ENCODE peak calls at places on chromosomes 2 and 18, in eight cellular contexts. One of them, this sample, is unnamed.

GRCh38 chr2:46306320-46306719 is 9.1 kb downstream of the EPAS1 start:
- DNase-seq in GM13976: no peak
- DNase-seq in Peyer's patch: no peak
- DNase-seq in adrenal gland: no peak
- DNase-seq in foreskin keratinocyte: peak; percentile 88
- DNase-seq in OCI-LY7: no peak
- DNase-seq in GM23338: no peak
- DNase-seq in AG04450: no peak
- DNase-seq in this sample: no peak

GRCh38 chr18:10989486-10989885 is 159.9 kb downstream of the PIEZO2 start:
- DNase-seq in Peyer's patch: no peak
- DNase-seq in AG04450: no peak
- DNase-seq in GM13976: no peak
- DNase-seq in GM23338: no peak
- DNase-seq in adrenal gland: no peak
- DNase-seq in OCI-LY7: no peak
- DNase-seq in foreskin keratinocyte: no peak
- DNase-seq in this sample: no peak

GRCh38 chr2:26144953-26145680 is 27.8 kb upstream of the GAREM2 start:
- DNase-seq in AG04450: peak; percentile 7
- DNase-seq in foreskin keratinocyte: no peak
- DNase-seq in Peyer's patch: peak; percentile 78
- DNase-seq in OCI-LY7: peak; percentile 77
- DNase-seq in GM13976: peak; percentile 72
- DNase-seq in GM23338: peak; percentile 88
- DNase-seq in adrenal gland: peak; percentile 73
- DNase-seq in this sample: peak; percentile 22

GRCh38 chr2:168583710-168584521 is 127.8 kb downstream of the CERS6 start:
- DNase-seq in Peyer's patch: peak; percentile 54
- DNase-seq in GM23338: no peak
- DNase-seq in foreskin keratinocyte: peak; percentile 90
- DNase-seq in GM13976: no peak
- DNase-seq in OCI-LY7: no peak
- DNase-seq in adrenal gland: peak; percentile 70
- DNase-seq in AG04450: no peak
- DNase-seq in this sample: no peak

GRCh38 chr2:109379507-109379906 is 234.3 kb downstream of the SEPTIN10 start:
- DNase-seq in AG04450: no peak
- DNase-seq in GM13976: no peak
- DNase-seq in GM23338: no peak
- DNase-seq in foreskin keratinocyte: no peak
- DNase-seq in OCI-LY7: no peak
- DNase-seq in adrenal gland: no peak
- DNase-seq in Peyer's patch: peak; percentile 32
- DNase-seq in this sample: no peak

GRCh38 chr18:73168171-73168570 is 300.4 kb upstream of the NETO1 start:
- DNase-seq in AG04450: no peak
- DNase-seq in Peyer's patch: no peak
- DNase-seq in GM23338: no peak
- DNase-seq in adrenal gland: no peak
- DNase-seq in GM13976: no peak
- DNase-seq in OCI-LY7: no peak
- DNase-seq in foreskin keratinocyte: no peak
- DNase-seq in this sample: no peak

GRCh38 chr18:47979611-47980200 is 49.2 kb upstream of the SMAD2 start:
- DNase-seq in foreskin keratinocyte: no peak
- DNase-seq in GM13976: no peak
- DNase-seq in GM23338: no peak
- DNase-seq in AG04450: no peak
- DNase-seq in OCI-LY7: no peak
- DNase-seq in Peyer's patch: no peak
- DNase-seq in adrenal gland: no peak
- DNase-seq in this sample: no peak

GRCh38 chr2:223264541-223265171 is 212.7 kb downstream of the KCNE4 start:
- DNase-seq in Peyer's patch: no peak
- DNase-seq in GM23338: peak; percentile 5
- DNase-seq in OCI-LY7: no peak
- DNase-seq in AG04450: no peak
- DNase-seq in foreskin keratinocyte: peak; percentile 7
- DNase-seq in adrenal gland: no peak
- DNase-seq in GM13976: no peak
- DNase-seq in this sample: no peak

GRCh38 chr2:190214434-190215194 is 105.0 kb downstream of the HIBCH start:
- DNase-seq in GM13976: no peak
- DNase-seq in adrenal gland: no peak
- DNase-seq in AG04450: no peak
- DNase-seq in Peyer's patch: no peak
- DNase-seq in foreskin keratinocyte: no peak
- DNase-seq in OCI-LY7: no peak
- DNase-seq in GM23338: peak; percentile 42
- DNase-seq in this sample: no peak

GRCh38 chr2:102020596-102021170 is 28.9 kb downstream of the IL1R2 start:
- DNase-seq in OCI-LY7: peak; percentile 63
- DNase-seq in GM23338: peak; percentile 90
- DNase-seq in adrenal gland: peak; percentile 96
- DNase-seq in AG04450: peak; percentile 69
- DNase-seq in GM13976: peak; percentile 75
- DNase-seq in foreskin keratinocyte: no peak
- DNase-seq in Peyer's patch: peak; percentile 94
- DNase-seq in this sample: peak; percentile 70

GRCh38 chr2:225616372-225616771 is 216.9 kb downstream of the NYAP2 start:
- DNase-seq in Peyer's patch: no peak
- DNase-seq in OCI-LY7: no peak
- DNase-seq in foreskin keratinocyte: no peak
- DNase-seq in adrenal gland: no peak
- DNase-seq in AG04450: no peak
- DNase-seq in GM13976: no peak
- DNase-seq in GM23338: no peak
- DNase-seq in this sample: no peak

GRCh38 chr18:10216809-10217208 is 237.6 kb upstream of the APCDD1 start:
- DNase-seq in AG04450: no peak
- DNase-seq in foreskin keratinocyte: no peak
- DNase-seq in GM23338: no peak
- DNase-seq in Peyer's patch: no peak
- DNase-seq in adrenal gland: no peak
- DNase-seq in GM13976: no peak
- DNase-seq in OCI-LY7: no peak
- DNase-seq in this sample: no peak

GRCh38 chr2:41409328-41409727 is 638.5 kb upstream of the PKDCC start:
- DNase-seq in GM13976: no peak
- DNase-seq in foreskin keratinocyte: no peak
- DNase-seq in Peyer's patch: no peak
- DNase-seq in AG04450: no peak
- DNase-seq in OCI-LY7: no peak
- DNase-seq in GM23338: peak; percentile 35
- DNase-seq in adrenal gland: no peak
- DNase-seq in this sample: no peak

GRCh38 chr2:221517362-221518121 is 54.6 kb downstream of the EPHA4 start:
- DNase-seq in GM23338: no peak
- DNase-seq in Peyer's patch: peak; percentile 86
- DNase-seq in adrenal gland: no peak
- DNase-seq in foreskin keratinocyte: no peak
- DNase-seq in AG04450: no peak
- DNase-seq in GM13976: peak; percentile 34
- DNase-seq in OCI-LY7: peak; percentile 66
- DNase-seq in this sample: peak; percentile 10

GRCh38 chr2:157587576-157587975 is 41.1 kb downstream of the ACVR1C start:
- DNase-seq in AG04450: no peak
- DNase-seq in adrenal gland: no peak
- DNase-seq in GM23338: no peak
- DNase-seq in GM13976: no peak
- DNase-seq in OCI-LY7: no peak
- DNase-seq in Peyer's patch: no peak
- DNase-seq in foreskin keratinocyte: no peak
- DNase-seq in this sample: no peak

GRCh38 chr2:85557130-85557529 is 4.2 kb downstream of the GGCX start:
- DNase-seq in GM23338: no peak
- DNase-seq in adrenal gland: no peak
- DNase-seq in GM13976: no peak
- DNase-seq in OCI-LY7: no peak
- DNase-seq in Peyer's patch: no peak
- DNase-seq in foreskin keratinocyte: no peak
- DNase-seq in AG04450: no peak
- DNase-seq in this sample: no peak

GRCh38 chr2:85558160-85558559 is 3.1 kb downstream of the GGCX start:
- DNase-seq in OCI-LY7: no peak
- DNase-seq in adrenal gland: no peak
- DNase-seq in GM23338: no peak
- DNase-seq in Peyer's patch: no peak
- DNase-seq in foreskin keratinocyte: no peak
- DNase-seq in GM13976: no peak
- DNase-seq in AG04450: no peak
- DNase-seq in this sample: no peak

GRCh38 chr2:85560812-85561279 is 447 bp downstream of the GGCX start:
- DNase-seq in foreskin keratinocyte: no peak
- DNase-seq in adrenal gland: no peak
- DNase-seq in OCI-LY7: no peak
- DNase-seq in GM23338: no peak
- DNase-seq in GM13976: peak; percentile 24
- DNase-seq in AG04450: no peak
- DNase-seq in Peyer's patch: peak; percentile 54
- DNase-seq in this sample: no peak

GRCh38 chr2:85564144-85564563 is 2.9 kb upstream of the GGCX start:
- DNase-seq in Peyer's patch: no peak
- DNase-seq in adrenal gland: no peak
- DNase-seq in GM23338: no peak
- DNase-seq in OCI-LY7: peak; percentile 75
- DNase-seq in AG04450: no peak
- DNase-seq in GM13976: peak; percentile 58
- DNase-seq in foreskin keratinocyte: no peak
- DNase-seq in this sample: no peak

GRCh38 chr2:85561280-85562212 is at the start of gene GGCX:
- DNase-seq in Peyer's patch: peak; percentile 98
- DNase-seq in GM13976: peak; percentile 96
- DNase-seq in adrenal gland: peak; percentile 96
- DNase-seq in foreskin keratinocyte: peak; percentile 80
- DNase-seq in AG04450: peak; percentile 83
- DNase-seq in GM23338: peak; percentile 99
- DNase-seq in OCI-LY7: peak; percentile 98
- DNase-seq in this sample: peak; percentile 75
- TF ChIP-seq CTCF in Peyer's patch: no peak
- TF ChIP-seq CTCF in GM13976: no peak
- TF ChIP-seq CTCF in adrenal gland: peak; percentile 32
- TF ChIP-seq CTCF in foreskin keratinocyte: peak; percentile 25
- TF ChIP-seq CTCF in AG04450: no peak
- TF ChIP-seq CTCF in GM23338: peak; percentile 1
- TF ChIP-seq CTCF in OCI-LY7: no peak
- TF ChIP-seq CTCF in this sample: peak; percentile 2

GRCh38 chr2:56287974-56288373 is 104.2 kb downstream of the CCDC85A start:
- DNase-seq in foreskin keratinocyte: peak; percentile 50
- DNase-seq in adrenal gland: no peak
- DNase-seq in GM23338: no peak
- DNase-seq in GM13976: no peak
- DNase-seq in Peyer's patch: no peak
- DNase-seq in OCI-LY7: no peak
- DNase-seq in AG04450: no peak
- DNase-seq in this sample: no peak

GRCh38 chr2:56287508-56287907 is 103.7 kb downstream of the CCDC85A start:
- DNase-seq in Peyer's patch: no peak
- DNase-seq in AG04450: no peak
- DNase-seq in GM13976: no peak
- DNase-seq in GM23338: no peak
- DNase-seq in adrenal gland: no peak
- DNase-seq in OCI-LY7: no peak
- DNase-seq in foreskin keratinocyte: no peak
- DNase-seq in this sample: no peak

GRCh38 chr2:56286936-56287335 is 103.1 kb downstream of the CCDC85A start:
- DNase-seq in GM13976: no peak
- DNase-seq in Peyer's patch: no peak
- DNase-seq in GM23338: no peak
- DNase-seq in AG04450: no peak
- DNase-seq in adrenal gland: no peak
- DNase-seq in foreskin keratinocyte: no peak
- DNase-seq in OCI-LY7: no peak
- DNase-seq in this sample: no peak

GRCh38 chr2:56291711-56292110 is 107.9 kb downstream of the CCDC85A start:
- DNase-seq in Peyer's patch: no peak
- DNase-seq in GM13976: no peak
- DNase-seq in GM23338: no peak
- DNase-seq in foreskin keratinocyte: no peak
- DNase-seq in adrenal gland: no peak
- DNase-seq in OCI-LY7: no peak
- DNase-seq in AG04450: no peak
- DNase-seq in this sample: no peak

DNA sequence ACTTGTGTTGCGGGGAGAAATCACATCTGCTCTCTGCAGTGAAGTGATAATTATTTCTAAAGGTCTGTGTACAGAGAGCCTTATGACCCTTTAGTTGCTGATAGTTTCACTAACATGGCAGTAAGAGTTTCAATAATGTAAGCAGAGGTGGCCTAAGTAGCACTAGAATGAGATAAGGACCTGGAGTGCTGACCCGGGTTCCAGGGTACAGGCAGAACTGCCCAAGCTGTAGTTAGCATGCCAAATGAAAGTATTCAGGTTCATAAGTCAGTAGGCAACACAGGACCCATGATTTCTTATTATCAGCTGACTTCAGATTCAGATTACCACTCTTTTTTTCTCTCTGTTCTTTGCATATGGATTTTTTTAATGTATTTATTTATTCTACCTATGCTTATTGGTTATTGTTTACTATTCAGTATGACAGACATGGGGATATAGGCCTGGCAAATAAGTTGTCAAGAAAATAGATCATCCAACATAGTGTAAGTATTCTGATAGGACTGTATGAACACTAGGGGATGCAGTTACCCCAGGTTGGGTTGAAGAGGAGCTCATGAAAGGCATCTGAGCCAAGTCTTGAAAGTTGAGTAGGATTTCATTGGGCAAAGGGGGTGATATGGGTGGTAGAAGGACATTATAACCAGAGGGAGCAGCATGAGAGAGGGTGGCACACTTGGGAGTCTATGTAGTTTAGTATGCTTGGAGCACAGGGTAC is 105.2 kb downstream of the CCDC85A start:
- DNase-seq in OCI-LY7: no peak
- DNase-seq in Peyer's patch: no peak
- DNase-seq in GM23338: peak; percentile 23
- DNase-seq in GM13976: no peak
- DNase-seq in AG04450: no peak
- DNase-seq in foreskin keratinocyte: no peak
- DNase-seq in adrenal gland: no peak
- DNase-seq in this sample: no peak
- TF ChIP-seq CTCF in OCI-LY7: no peak
- TF ChIP-seq CTCF in Peyer's patch: no peak
- TF ChIP-seq CTCF in GM23338: peak; percentile 73
- TF ChIP-seq CTCF in GM13976: no peak
- TF ChIP-seq CTCF in AG04450: no peak
- TF ChIP-seq CTCF in foreskin keratinocyte: peak; percentile 55
- TF ChIP-seq CTCF in adrenal gland: no peak
- TF ChIP-seq CTCF in this sample: no peak

GRCh38 chr2:119758881-119759450 is 756 bp upstream of the PTPN4 start:
- DNase-seq in AG04450: no peak
- DNase-seq in foreskin keratinocyte: no peak
- DNase-seq in OCI-LY7: no peak
- DNase-seq in GM13976: no peak
- DNase-seq in adrenal gland: no peak
- DNase-seq in Peyer's patch: no peak
- DNase-seq in GM23338: peak; percentile 58
- DNase-seq in this sample: no peak
- TF ChIP-seq CTCF in AG04450: no peak
- TF ChIP-seq CTCF in foreskin keratinocyte: no peak
- TF ChIP-seq CTCF in OCI-LY7: no peak
- TF ChIP-seq CTCF in GM13976: no peak
- TF ChIP-seq CTCF in adrenal gland: no peak
- TF ChIP-seq CTCF in Peyer's patch: no peak
- TF ChIP-seq CTCF in GM23338: no peak
- TF ChIP-seq CTCF in this sample: no peak

GRCh38 chr18:77061946-77062517 is 70.6 kb downstream of the MBP start:
- DNase-seq in AG04450: no peak
- DNase-seq in OCI-LY7: peak; percentile 54
- DNase-seq in GM23338: peak; percentile 62
- DNase-seq in foreskin keratinocyte: no peak
- DNase-seq in Peyer's patch: peak; percentile 70
- DNase-seq in GM13976: no peak
- DNase-seq in adrenal gland: no peak
- DNase-seq in this sample: no peak
- TF ChIP-seq CTCF in AG04450: no peak
- TF ChIP-seq CTCF in OCI-LY7: peak; percentile 60
- TF ChIP-seq CTCF in GM23338: peak; percentile 72
- TF ChIP-seq CTCF in foreskin keratinocyte: no peak
- TF ChIP-seq CTCF in Peyer's patch: no peak
- TF ChIP-seq CTCF in GM13976: peak; percentile 16
- TF ChIP-seq CTCF in adrenal gland: no peak
- TF ChIP-seq CTCF in this sample: no peak

This sample was measured in AG09319.